ENCODE peak calls at places on chromosomes 7 and 10, in six cellular contexts. F is body of pancreas, X is GM10248, V is colonic mucosa, E is foreskin fibroblast, A is hepatocyte. N is an unnamed sample.

GRCh38 chr10:115653473-115653872 is 560.3 kb downstream of the ATRNL1 start:
- DNase-seq in E (no peak), A (no peak), V (no peak), X (no peak), F (no peak), N (no peak)

GRCh38 chr10:118482393-118483331 is 112.8 kb downstream of the PRLHR start:
- DNase-seq in A (no peak), F (no peak), X (no peak), E (no peak), V (no peak), N (no peak)

GRCh38 chr10:102418612-102419560 is at the start of gene PSD:
- DNase-seq in A (no peak), X (no peak), E (no peak), F (no peak), V (no peak), N (no peak)

GRCh38 chr7:83032195-83032594 is 130.5 kb downstream of the PCLO start:
- DNase-seq in A (no peak), E (no peak), F (no peak), X (no peak), V (no peak), N (no peak)

GRCh38 chr7:92569137-92569536 is 21.1 kb downstream of the FAM133B start:
- DNase-seq in F (no peak), X (no peak), A (no peak), V (no peak), E (no peak), N (no peak)

GRCh38 chr10:23078114-23078513 is 17.3 kb upstream of the MSRB2 start:
- DNase-seq in E (no peak), V (no peak), F (no peak), X (no peak), A (no peak), N (no peak)

GRCh38 chr7:114988755-114989154 is 66.9 kb downstream of the MDFIC start:
- DNase-seq in V (no peak), A (no peak), F (no peak), X (no peak), E (peak), N (peak)

GRCh38 chr7:98287486-98287959 is 6.0 kb downstream of the BRI3 start:
- DNase-seq in E (no peak), X (no peak), F (peak), V (peak), A (peak), N (no peak)

GRCh38 chr10:31528834-31529233 is 209.8 kb downstream of the ZEB1 start:
- DNase-seq in A (no peak), X (no peak), E (no peak), V (no peak), F (no peak), N (no peak)

GRCh38 chr10:28684986-28685580 is 7.8 kb downstream of the BAMBI start:
- DNase-seq in E (no peak), A (peak), F (no peak), X (no peak), V (no peak), N (no peak)

GRCh38 chr10:4686644-4686996 is 139.4 kb upstream of the AKR1E2 start:
- DNase-seq in E (peak), X (peak), V (no peak), F (no peak), A (peak), N (no peak)

GRCh38 chr10:69384320-69384719 is 32.4 kb downstream of the TACR2 start:
- DNase-seq in X (no peak), V (no peak), F (no peak), A (no peak), E (no peak), N (no peak)

GRCh38 chr10:69224862-69225657 is 4.9 kb downstream of the HKDC1 start:
- DNase-seq in V (no peak), A (no peak), F (no peak), E (no peak), X (no peak), N (no peak)

GRCh38 chr7:80151274-80151665 is 16.6 kb downstream of the GNAI1 start:
- DNase-seq in V (no peak), A (no peak), E (peak), F (no peak), X (no peak), N (no peak)
- TF ChIP-seq CTCF in V (no peak), A (no peak), E (no peak), F (no peak), X (no peak), N (no peak)

DNA sequence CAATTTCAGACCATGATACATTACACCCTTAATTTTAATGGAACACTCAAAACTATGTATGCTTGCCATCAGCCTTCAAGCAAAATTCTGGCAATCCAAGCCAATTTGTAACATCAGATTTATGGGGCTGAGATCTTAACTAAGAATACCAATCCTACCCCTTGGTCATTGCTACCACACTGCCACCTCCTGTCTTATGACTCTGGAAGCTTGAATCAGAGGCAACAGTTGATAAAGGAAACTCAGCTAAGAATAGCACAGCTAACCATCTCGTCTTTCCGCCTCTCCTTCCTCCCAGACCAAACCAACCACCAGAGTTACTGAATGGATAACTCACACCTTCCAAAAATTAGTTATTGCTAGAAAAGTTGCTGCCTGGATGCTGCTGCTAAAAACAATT is 7.4 kb downstream of the IGF2BP3 start:
- DNase-seq in F (no peak), X (no peak), V (no peak), E (peak), A (peak), N (no peak)
- TF ChIP-seq CTCF in F (peak), X (peak), V (no peak), E (peak), A (peak), N (no peak)

GRCh38 chr10:2980791-2981360 is 86.5 kb upstream of the PFKP start:
- DNase-seq in X (no peak), E (no peak), V (peak), F (no peak), A (no peak), N (no peak)

GRCh38 chr10:2978574-2979266 is 88.6 kb upstream of the PFKP start:
- DNase-seq in A (no peak), V (no peak), F (no peak), X (no peak), E (no peak), N (no peak)

GRCh38 chr10:2980116-2980515 is 87.2 kb upstream of the PFKP start:
- DNase-seq in V (no peak), E (no peak), F (no peak), A (no peak), X (no peak), N (no peak)

GRCh38 chr10:2978111-2978510 is 89.2 kb upstream of the PFKP start:
- DNase-seq in A (peak), F (no peak), E (peak), V (no peak), X (peak), N (no peak)

GRCh38 chr10:2979267-2979660 is 88.1 kb upstream of the PFKP start:
- DNase-seq in A (no peak), F (no peak), E (no peak), X (no peak), V (no peak), N (no peak)
- TF ChIP-seq CTCF in A (no peak), F (no peak), E (no peak), X (no peak), V (no peak), N (no peak)

GRCh38 chr7:1769286-1770200 is 99.5 kb downstream of the ELFN1 start:
- DNase-seq in A (no peak), X (no peak), F (no peak), V (no peak), E (no peak), N (no peak)

GRCh38 chr7:1768835-1769234 is 98.8 kb downstream of the ELFN1 start:
- DNase-seq in A (no peak), V (no peak), F (no peak), E (no peak), X (no peak), N (no peak)

GRCh38 chr7:1765336-1765735 is 95.3 kb downstream of the ELFN1 start:
- DNase-seq in X (no peak), E (no peak), V (no peak), F (no peak), A (no peak), N (no peak)

GRCh38 chr7:1770331-1770730 is 100.3 kb downstream of the ELFN1 start:
- DNase-seq in A (no peak), V (no peak), X (no peak), E (no peak), F (no peak), N (no peak)

DNA sequence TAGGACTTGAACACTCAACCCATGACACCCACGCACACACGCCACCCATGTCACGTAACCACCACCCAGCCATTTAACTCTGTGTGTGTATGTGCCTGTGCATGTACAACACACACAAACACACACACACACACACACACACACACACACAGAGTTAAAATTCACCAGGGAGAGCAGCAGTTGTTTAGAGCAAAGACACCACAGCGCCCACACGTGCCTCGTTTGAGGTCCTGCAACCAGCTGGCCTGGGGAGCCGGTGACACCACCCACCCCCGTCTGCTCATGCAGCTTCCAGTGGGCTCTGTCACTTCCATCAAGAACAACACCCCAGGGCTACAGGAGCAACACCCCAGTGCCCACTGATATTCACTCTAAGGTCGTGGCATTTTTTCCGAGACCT is 97.4 kb downstream of the ELFN1 start:
- DNase-seq in X (no peak), E (no peak), A (no peak), F (no peak), V (no peak), N (no peak)
- TF ChIP-seq CTCF in X (no peak), E (no peak), A (no peak), F (no peak), V (no peak), N (no peak)

GRCh38 chr7:74405899-74406512 is 47.7 kb upstream of the GTF2IRD1 start:
- DNase-seq in X (no peak), E (no peak), A (no peak), V (no peak), F (no peak), N (no peak)

GRCh38 chr7:74404388-74404700 is 49.4 kb upstream of the GTF2IRD1 start:
- DNase-seq in F (no peak), V (no peak), X (no peak), E (no peak), A (no peak), N (no peak)

GRCh38 chr7:74404741-74405140 is 49.0 kb upstream of the GTF2IRD1 start:
- DNase-seq in E (no peak), F (no peak), V (no peak), X (no peak), A (no peak), N (no peak)

GRCh38 chr7:74403521-74404387 is 50.0 kb upstream of the GTF2IRD1 start:
- DNase-seq in X (no peak), A (no peak), E (no peak), V (no peak), F (no peak), N (no peak)

GRCh38 chr7:74405191-74405898 is 48.4 kb upstream of the GTF2IRD1 start:
- DNase-seq in F (no peak), E (no peak), X (no peak), V (no peak), A (no peak), N (no peak)
- TF ChIP-seq CTCF in F (peak), E (peak), X (no peak), V (no peak), A (peak), N (no peak)

GRCh38 chr7:32942783-32943653 is 14.2 kb upstream of the FKBP9 start:
- DNase-seq in V (peak), A (peak), X (peak), F (peak), E (peak), N (peak)
- TF ChIP-seq CTCF in V (peak), A (peak), X (peak), F (peak), E (peak), N (no peak)

N was measured in omental fat pad.